ENCODE peak calls at places on chromosomes 11 and 22, in nine cellular contexts. I is heart left ventricle, S is NB4, F is transverse colon, G is A549, L is gastrocnemius medialis, Z is stomach, K is IMR-90, B is Peyer's patch. P is an unnamed sample.

GRCh38 chr11:2794947-2795346 is 90.6 kb downstream of the CDKN1C start:
- DNase-seq in I (no peak), S (no peak), F (peak; percentile 5), G (no peak), L (no peak), Z (peak; percentile 23), K (no peak), B (peak; percentile 27), P (no peak)

GRCh38 chr22:17508110-17508509 is 55.2 kb upstream of the SLC25A18 start:
- DNase-seq in I (no peak), S (no peak), F (no peak), G (no peak), L (no peak), Z (no peak), K (no peak), B (no peak), P (no peak)

GRCh38 chr22:42283288-42284229 is 13.1 kb upstream of the TCF20 start:
- DNase-seq in I (no peak), S (peak; percentile 33), F (no peak), G (no peak), L (no peak), Z (no peak), K (no peak), B (no peak), P (no peak)

GRCh38 chr11:103530257-103530656 is 421.0 kb downstream of the DYNC2H1 start:
- DNase-seq in I (no peak), S (no peak), F (no peak), G (no peak), L (no peak), Z (no peak), K (peak; percentile 32), B (no peak), P (no peak)

GRCh38 chr11:88042238-88043032 is 132.8 kb downstream of the RAB38 start:
- DNase-seq in I (no peak), S (no peak), F (no peak), G (no peak), L (no peak), Z (no peak), K (no peak), B (no peak), P (no peak)

GRCh38 chr11:326842-327580 is 6.4 kb upstream of the IFITM3 start:
- DNase-seq in I (peak; percentile 91), S (peak; percentile 83), F (peak; percentile 87), G (no peak), L (peak; percentile 60), Z (peak; percentile 80), K (peak; percentile 42), B (peak; percentile 70), P (no peak)

GRCh38 chr11:34263462-34264186 is 94.2 kb downstream of the ABTB2 start:
- DNase-seq in I (no peak), S (no peak), F (peak; percentile 79), G (peak; percentile 62), L (peak; percentile 68), Z (peak; percentile 84), K (peak; percentile 82), B (peak; percentile 75), P (peak; percentile 71)

GRCh38 chr11:1598816-1599215 is 722 bp upstream of the KRTAP5-2 start:
- DNase-seq in I (no peak), S (no peak), F (no peak), G (no peak), L (no peak), Z (no peak), K (no peak), B (no peak), P (no peak)

GRCh38 chr22:31084811-31085492 is 3.8 kb downstream of the SMTN start:
- DNase-seq in I (peak; percentile 92), S (peak; percentile 92), F (peak; percentile 90), G (no peak), L (peak; percentile 71), Z (peak; percentile 91), K (peak; percentile 75), B (peak; percentile 90), P (no peak)

GRCh38 chr11:70618471-70619101 is 220.3 kb downstream of the CTTN start:
- DNase-seq in I (no peak), S (no peak), F (peak; percentile 67), G (no peak), L (no peak), Z (no peak), K (no peak), B (no peak), P (no peak)

GRCh38 chr22:46129390-46130041 is 20.8 kb upstream of the PPARA start:
- DNase-seq in I (peak; percentile 78), S (peak; percentile 33), F (peak; percentile 61), G (no peak), L (no peak), Z (no peak), K (no peak), B (no peak), P (no peak)

GRCh38 chr11:12482839-12483238 is 105.5 kb downstream of the PARVA start:
- DNase-seq in I (peak; percentile 22), S (no peak), F (no peak), G (no peak), L (no peak), Z (no peak), K (no peak), B (no peak), P (no peak)

GRCh38 chr22:26406118-26406517 is 22.9 kb upstream of the ASPHD2 start:
- DNase-seq in I (no peak), S (no peak), F (no peak), G (no peak), L (no peak), Z (no peak), K (peak; percentile 66), B (no peak), P (no peak)

GRCh38 chr11:69328231-69328630 is 34.3 kb downstream of the MYEOV start:
- DNase-seq in I (no peak), S (no peak), F (no peak), G (no peak), L (no peak), Z (peak; percentile 20), K (no peak), B (no peak), P (no peak)
- TF ChIP-seq POLR2A in I (no peak), S (no peak), F (no peak), G (no peak), L (no peak), Z (no peak), K (no peak), B (no peak), P (no peak)

GRCh38 chr11:114036156-114036811 is 23.2 kb upstream of the ZBTB16 start:
- DNase-seq in I (peak; percentile 86), S (peak; percentile 89), F (peak; percentile 88), G (peak; percentile 41), L (peak; percentile 83), Z (peak; percentile 92), K (peak; percentile 18), B (peak; percentile 85), P (peak; percentile 44)
- TF ChIP-seq POLR2A in I (peak; percentile 39), S (no peak), F (no peak), G (no peak), L (peak; percentile 13), Z (no peak), K (no peak), B (no peak), P (no peak)

GRCh38 chr22:50532353-50532700 is 2.5 kb upstream of the TYMP start:
- DNase-seq in I (peak; percentile 68), S (no peak), F (peak; percentile 63), G (no peak), L (no peak), Z (no peak), K (no peak), B (no peak), P (no peak)

GRCh38 chr22:50530857-50531545 is 1.2 kb upstream of the TYMP start:
- DNase-seq in I (peak; percentile 84), S (peak; percentile 93), F (peak; percentile 93), G (peak; percentile 60), L (peak; percentile 64), Z (peak; percentile 91), K (peak; percentile 63), B (peak; percentile 92), P (no peak)

GRCh38 chr22:50532824-50533344 is 3.1 kb upstream of the TYMP start:
- DNase-seq in I (no peak), S (no peak), F (no peak), G (no peak), L (no peak), Z (no peak), K (no peak), B (no peak), P (no peak)

GRCh38 chr22:50530280-50530856 is 556 bp upstream of the TYMP start:
- DNase-seq in I (peak; percentile 84), S (peak; percentile 84), F (peak; percentile 88), G (peak; percentile 54), L (no peak), Z (peak; percentile 91), K (peak; percentile 44), B (peak; percentile 91), P (no peak)

GRCh38 chr22:50531546-50532352 is 1.9 kb upstream of the TYMP start:
- DNase-seq in I (peak; percentile 88), S (peak; percentile 77), F (peak; percentile 84), G (no peak), L (no peak), Z (peak; percentile 84), K (peak; percentile 41), B (peak; percentile 88), P (no peak)
- TF ChIP-seq POLR2A in I (peak; percentile 35), S (no peak), F (peak; percentile 40), G (peak; percentile 25), L (no peak), Z (no peak), K (no peak), B (peak; percentile 17), P (peak; percentile 18)

GRCh38 chr11:65879622-65880021 is at the start of gene CTSW:
- DNase-seq in I (no peak), S (peak; percentile 81), F (no peak), G (no peak), L (no peak), Z (no peak), K (no peak), B (no peak), P (no peak)

GRCh38 chr11:65883786-65884715 is 4.2 kb downstream of the FIBP start:
- DNase-seq in I (no peak), S (no peak), F (peak; percentile 8), G (no peak), L (no peak), Z (no peak), K (no peak), B (no peak), P (no peak)

GRCh38 chr11:65882191-65883057 is 2.8 kb downstream of the CTSW start:
- DNase-seq in I (no peak), S (no peak), F (peak; percentile 6), G (no peak), L (no peak), Z (no peak), K (no peak), B (no peak), P (no peak)

GRCh38 chr11:65883058-65883761 is 3.6 kb downstream of the CTSW start:
- DNase-seq in I (no peak), S (no peak), F (peak; percentile 8), G (no peak), L (no peak), Z (no peak), K (no peak), B (no peak), P (no peak)

DNA sequence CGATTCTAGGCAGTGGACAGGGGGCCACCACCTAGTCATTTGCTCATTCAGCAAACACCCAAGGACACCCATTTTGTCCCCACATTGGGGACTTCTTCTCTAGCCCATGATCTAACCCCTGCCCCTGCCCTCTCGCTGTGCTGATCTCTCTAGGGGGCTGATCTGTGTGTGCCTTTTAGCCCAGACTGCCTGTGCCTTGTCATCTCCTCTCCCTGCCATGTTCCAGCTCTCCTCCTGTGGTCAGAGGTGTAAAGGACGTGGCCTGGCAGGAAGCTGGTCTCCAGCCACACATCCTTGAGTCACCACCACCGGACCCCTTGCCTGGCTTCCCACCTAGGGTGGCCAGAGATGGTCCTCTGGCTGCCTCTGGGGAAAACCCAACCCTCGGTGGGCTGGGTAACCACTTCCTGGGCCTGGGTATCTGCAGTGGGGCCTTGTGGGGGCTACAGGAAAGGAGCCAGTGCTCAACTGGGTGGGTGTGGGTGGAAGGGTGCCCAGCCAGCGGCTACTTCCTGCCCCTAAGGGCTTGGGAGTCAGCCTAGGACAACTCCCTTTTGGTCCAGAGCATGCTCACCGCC is 1.3 kb downstream of the CTSW start:
- DNase-seq in I (no peak), S (peak; percentile 76), F (no peak), G (no peak), L (no peak), Z (no peak), K (no peak), B (no peak), P (no peak)
- TF ChIP-seq POLR2A in I (no peak), S (no peak), F (no peak), G (no peak), L (no peak), Z (no peak), K (no peak), B (no peak), P (no peak)

P was measured in H54.